ENCODE peak calls at places on chromosomes 5 and 9, in seven cellular contexts. One of them, this sample, is unnamed. For H3K79me1, the result is how much of the 10 kb centered on the place peaks cover.

GRCh38 chr5:107219993-107220392 is 450.7 kb downstream of the EFNA5 start:
- DNase-seq in trophoblast cell: no peak
- DNase-seq in IMR-90: no peak
- DNase-seq in neuronal stem cell: no peak
- DNase-seq in H1: no peak
- DNase-seq in mesenchymal stem cell: no peak
- DNase-seq in mesendoderm: no peak
- DNase-seq in this sample: no peak

GRCh38 chr5:1544294-1545010 is 20.7 kb upstream of the LPCAT1 start:
- DNase-seq in IMR-90: no peak
- DNase-seq in H1: no peak
- DNase-seq in mesenchymal stem cell: no peak
- DNase-seq in neuronal stem cell: no peak
- DNase-seq in trophoblast cell: no peak
- DNase-seq in mesendoderm: no peak
- DNase-seq in this sample: no peak

GRCh38 chr5:150661821-150662596 is 958 bp downstream of the MYOZ3 start:
- DNase-seq in H1: no peak
- DNase-seq in mesendoderm: no peak
- DNase-seq in IMR-90: no peak
- DNase-seq in neuronal stem cell: no peak
- DNase-seq in trophoblast cell: no peak
- DNase-seq in mesenchymal stem cell: no peak
- DNase-seq in this sample: no peak

GRCh38 chr9:6054280-6055099 is 39.1 kb upstream of the RANBP6 start:
- DNase-seq in mesenchymal stem cell: peak
- DNase-seq in mesendoderm: peak
- DNase-seq in IMR-90: peak
- DNase-seq in trophoblast cell: peak
- DNase-seq in H1: peak
- DNase-seq in neuronal stem cell: peak
- DNase-seq in this sample: peak

GRCh38 chr9:2583308-2584013 is 38.1 kb upstream of the VLDLR start:
- DNase-seq in trophoblast cell: no peak
- DNase-seq in H1: no peak
- DNase-seq in neuronal stem cell: no peak
- DNase-seq in IMR-90: no peak
- DNase-seq in mesendoderm: no peak
- DNase-seq in mesenchymal stem cell: no peak
- DNase-seq in this sample: no peak

GRCh38 chr9:134307223-134307600 is 19.0 kb upstream of the RXRA start:
- DNase-seq in mesendoderm: no peak
- DNase-seq in H1: no peak
- DNase-seq in trophoblast cell: no peak
- DNase-seq in IMR-90: no peak
- DNase-seq in mesenchymal stem cell: no peak
- DNase-seq in neuronal stem cell: no peak
- DNase-seq in this sample: no peak

GRCh38 chr9:22055090-22055489 is 46.0 kb upstream of the CDKN2B start:
- DNase-seq in H1: no peak
- DNase-seq in mesendoderm: no peak
- DNase-seq in mesenchymal stem cell: no peak
- DNase-seq in IMR-90: peak
- DNase-seq in neuronal stem cell: no peak
- DNase-seq in trophoblast cell: peak
- DNase-seq in this sample: no peak

GRCh38 chr5:56080375-56081052 is 85.8 kb upstream of the IL6ST start:
- DNase-seq in IMR-90: no peak
- DNase-seq in mesendoderm: no peak
- DNase-seq in trophoblast cell: no peak
- DNase-seq in neuronal stem cell: no peak
- DNase-seq in H1: no peak
- DNase-seq in mesenchymal stem cell: no peak
- DNase-seq in this sample: no peak

DNA sequence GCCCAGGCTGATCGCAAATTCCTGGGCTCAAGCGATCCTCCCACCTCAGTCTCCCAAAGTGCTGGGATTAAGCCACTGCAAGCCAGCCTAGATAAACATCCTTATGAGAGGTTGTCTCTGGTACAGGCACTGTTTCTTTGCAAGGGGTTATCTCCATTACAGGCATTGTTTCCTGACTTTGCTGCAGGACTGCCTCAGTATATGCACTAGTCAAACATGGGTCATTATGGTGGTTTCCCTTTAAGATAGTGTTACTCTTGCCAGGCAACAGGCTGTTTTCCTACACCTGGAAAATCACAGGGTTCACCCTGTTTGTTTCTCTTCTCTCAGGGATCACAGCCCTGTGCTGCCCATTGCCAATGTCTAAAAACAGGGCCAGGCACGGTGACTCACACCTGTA is 7.8 kb upstream of the CLTB start:
- DNase-seq in mesenchymal stem cell: no peak
- DNase-seq in H1: no peak
- DNase-seq in mesendoderm: no peak
- DNase-seq in neuronal stem cell: no peak
- DNase-seq in IMR-90: no peak
- DNase-seq in trophoblast cell: peak
- DNase-seq in this sample: no peak
- H2BK5ac ChIP-seq in mesenchymal stem cell: no peak
- H2BK5ac ChIP-seq in H1: no peak
- H2BK5ac ChIP-seq in mesendoderm: no peak
- H2BK5ac ChIP-seq in neuronal stem cell: no peak
- H2BK5ac ChIP-seq in IMR-90: no peak
- H2BK5ac ChIP-seq in trophoblast cell: no peak
- H2BK5ac ChIP-seq in this sample: no peak

DNA sequence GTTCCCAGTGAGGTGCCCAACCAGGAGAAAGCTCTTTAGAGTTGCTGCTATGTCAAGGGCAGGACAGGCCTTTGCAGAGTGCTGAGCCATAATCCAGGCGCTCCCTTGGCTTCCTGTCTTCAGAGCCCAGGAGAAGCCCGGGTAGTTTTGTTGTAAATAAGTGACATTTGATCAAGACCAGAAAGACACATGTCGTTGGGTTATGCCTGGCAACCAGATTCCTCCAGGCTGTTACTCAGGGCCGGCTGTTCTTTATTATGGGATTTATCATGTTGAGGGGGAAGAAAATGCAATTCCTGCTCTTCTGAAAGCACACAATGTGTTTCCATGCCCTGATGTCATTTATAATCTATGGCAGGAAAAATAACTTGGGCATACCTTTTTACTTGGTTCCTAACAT is 39.3 kb upstream of the SEMA4D start:
- DNase-seq in H1: no peak
- DNase-seq in trophoblast cell: no peak
- DNase-seq in mesenchymal stem cell: no peak
- DNase-seq in neuronal stem cell: no peak
- DNase-seq in IMR-90: no peak
- DNase-seq in mesendoderm: no peak
- DNase-seq in this sample: no peak
- H3K79me1 ChIP-seq in H1: under half
- H3K79me1 ChIP-seq in trophoblast cell: under half
- H3K79me1 ChIP-seq in mesenchymal stem cell: under half
- H3K79me1 ChIP-seq in neuronal stem cell: under half
- H3K79me1 ChIP-seq in IMR-90: under half
- H3K79me1 ChIP-seq in mesendoderm: under half
- H3K79me1 ChIP-seq in this sample: under half

DNA sequence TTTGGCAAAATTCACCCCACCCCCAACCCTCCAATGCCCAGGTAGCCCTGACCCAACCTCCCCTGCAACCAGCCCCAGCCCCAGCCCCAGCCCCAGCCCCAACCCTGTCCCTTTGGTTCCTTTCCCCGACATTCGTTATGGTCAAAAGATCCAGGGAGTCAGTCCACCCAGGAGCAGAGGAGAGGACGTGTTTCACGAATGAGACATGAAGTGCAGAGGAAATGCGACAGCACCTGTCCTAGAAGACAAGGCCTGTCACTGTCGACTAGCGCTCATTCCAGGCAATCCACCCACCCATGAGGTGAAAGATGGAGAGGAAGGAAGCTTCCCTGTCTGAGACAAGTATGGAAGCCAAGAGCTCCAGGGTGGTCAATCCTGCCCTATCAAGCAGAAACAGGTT is 485.0 kb downstream of the SPATA31A7 start:
- DNase-seq in neuronal stem cell: no peak
- DNase-seq in trophoblast cell: no peak
- DNase-seq in mesenchymal stem cell: no peak
- DNase-seq in mesendoderm: no peak
- DNase-seq in H1: no peak
- DNase-seq in IMR-90: no peak
- DNase-seq in this sample: no peak
- H2BK5ac ChIP-seq in neuronal stem cell: no peak
- H2BK5ac ChIP-seq in trophoblast cell: no peak
- H2BK5ac ChIP-seq in mesenchymal stem cell: no peak
- H2BK5ac ChIP-seq in mesendoderm: no peak
- H2BK5ac ChIP-seq in H1: no peak
- H2BK5ac ChIP-seq in IMR-90: no peak
- H2BK5ac ChIP-seq in this sample: no peak

DNA sequence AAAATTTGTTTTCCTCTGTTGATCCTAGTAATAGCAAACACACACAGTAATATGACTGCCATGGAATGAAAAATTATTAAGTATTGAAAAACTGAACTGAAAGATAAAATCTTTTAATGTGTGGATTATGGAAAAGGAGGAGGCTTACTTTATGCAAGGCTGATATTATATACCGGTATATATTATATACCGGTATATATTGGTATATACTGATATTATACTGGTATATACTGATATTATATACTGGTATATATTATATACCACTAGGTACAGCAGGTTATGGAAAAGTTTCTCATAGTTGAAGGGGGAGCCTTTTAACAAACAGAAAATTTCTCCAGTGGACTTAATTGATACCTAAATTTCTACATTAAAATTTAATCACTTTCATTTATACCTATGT is 181.4 kb downstream of the SH3GL2 start:
- DNase-seq in mesendoderm: no peak
- DNase-seq in neuronal stem cell: no peak
- DNase-seq in H1: no peak
- DNase-seq in mesenchymal stem cell: no peak
- DNase-seq in trophoblast cell: no peak
- DNase-seq in IMR-90: no peak
- DNase-seq in this sample: no peak
- H3K79me1 ChIP-seq in mesendoderm: under half
- H3K79me1 ChIP-seq in neuronal stem cell: under half
- H3K79me1 ChIP-seq in H1: under half
- H3K79me1 ChIP-seq in mesenchymal stem cell: under half
- H3K79me1 ChIP-seq in trophoblast cell: under half
- H3K79me1 ChIP-seq in IMR-90: under half
- H3K79me1 ChIP-seq in this sample: under half

DNA sequence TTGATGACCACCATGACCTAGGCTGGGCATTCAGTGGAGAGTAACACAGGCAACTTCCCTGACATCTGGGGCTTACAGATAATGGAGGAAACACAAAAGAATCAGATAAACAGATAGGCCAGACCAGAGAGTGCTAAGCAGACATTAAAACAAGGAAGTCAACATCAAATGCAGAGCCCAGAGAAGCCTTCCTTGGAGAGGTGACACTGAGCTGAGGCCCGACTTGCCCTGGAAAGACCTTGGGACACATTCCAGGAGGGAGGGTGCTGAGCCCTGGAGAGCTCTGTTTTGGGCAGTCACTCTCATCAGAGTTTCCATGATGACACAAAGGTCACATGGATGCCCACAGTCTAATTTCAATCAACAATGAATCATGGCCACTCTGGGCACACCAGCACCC is 31.9 kb upstream of the C5orf58 start:
- DNase-seq in trophoblast cell: no peak
- DNase-seq in IMR-90: no peak
- DNase-seq in H1: no peak
- DNase-seq in mesendoderm: peak
- DNase-seq in mesenchymal stem cell: no peak
- DNase-seq in neuronal stem cell: no peak
- DNase-seq in this sample: no peak
- H2BK5ac ChIP-seq in trophoblast cell: no peak
- H2BK5ac ChIP-seq in IMR-90: no peak
- H2BK5ac ChIP-seq in H1: no peak
- H2BK5ac ChIP-seq in mesendoderm: no peak
- H2BK5ac ChIP-seq in mesenchymal stem cell: no peak
- H2BK5ac ChIP-seq in neuronal stem cell: no peak
- H2BK5ac ChIP-seq in this sample: no peak

DNA sequence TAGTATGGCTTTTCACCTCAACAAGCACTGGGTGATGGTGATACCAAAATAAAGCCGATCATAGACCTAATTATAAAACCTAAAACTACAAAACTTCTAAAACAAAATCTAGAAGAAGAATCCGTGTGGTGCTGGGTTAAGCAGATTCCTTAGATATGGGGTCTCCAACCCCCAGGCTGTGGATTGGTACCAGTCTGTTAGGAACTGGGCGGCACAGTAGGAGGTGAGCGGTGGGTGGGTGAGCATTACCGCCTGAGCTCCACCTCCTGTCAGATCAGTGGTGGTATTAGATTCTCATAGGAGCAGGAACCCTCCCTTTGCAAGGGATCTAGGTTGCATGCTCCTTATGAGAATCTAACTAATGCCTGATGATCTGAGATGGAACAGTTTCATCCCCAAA is 33.2 kb downstream of the MRPS27 start:
- DNase-seq in neuronal stem cell: no peak
- DNase-seq in trophoblast cell: no peak
- DNase-seq in mesenchymal stem cell: no peak
- DNase-seq in mesendoderm: no peak
- DNase-seq in IMR-90: no peak
- DNase-seq in H1: no peak
- DNase-seq in this sample: no peak
- H3K79me1 ChIP-seq in neuronal stem cell: under half
- H3K79me1 ChIP-seq in trophoblast cell: under half
- H3K79me1 ChIP-seq in mesenchymal stem cell: under half
- H3K79me1 ChIP-seq in mesendoderm: under half
- H3K79me1 ChIP-seq in IMR-90: under half
- H3K79me1 ChIP-seq in H1: under half
- H3K79me1 ChIP-seq in this sample: under half

GRCh38 chr5:78661691-78662090 is 13.1 kb upstream of the LHFPL2 start:
- DNase-seq in neuronal stem cell: no peak
- DNase-seq in IMR-90: no peak
- DNase-seq in mesendoderm: no peak
- DNase-seq in mesenchymal stem cell: no peak
- DNase-seq in H1: no peak
- DNase-seq in trophoblast cell: no peak
- DNase-seq in this sample: no peak

GRCh38 chr5:78659714-78660113 is 11.1 kb upstream of the LHFPL2 start:
- DNase-seq in neuronal stem cell: no peak
- DNase-seq in mesendoderm: no peak
- DNase-seq in trophoblast cell: peak
- DNase-seq in mesenchymal stem cell: no peak
- DNase-seq in H1: no peak
- DNase-seq in IMR-90: peak
- DNase-seq in this sample: no peak

GRCh38 chr5:78660401-78660800 is 11.8 kb upstream of the LHFPL2 start:
- DNase-seq in neuronal stem cell: no peak
- DNase-seq in mesendoderm: no peak
- DNase-seq in mesenchymal stem cell: no peak
- DNase-seq in H1: no peak
- DNase-seq in IMR-90: no peak
- DNase-seq in trophoblast cell: no peak
- DNase-seq in this sample: no peak

GRCh38 chr5:78662323-78662722 is 13.8 kb upstream of the LHFPL2 start:
- DNase-seq in neuronal stem cell: no peak
- DNase-seq in trophoblast cell: no peak
- DNase-seq in mesendoderm: no peak
- DNase-seq in IMR-90: no peak
- DNase-seq in mesenchymal stem cell: no peak
- DNase-seq in H1: no peak
- DNase-seq in this sample: no peak

DNA sequence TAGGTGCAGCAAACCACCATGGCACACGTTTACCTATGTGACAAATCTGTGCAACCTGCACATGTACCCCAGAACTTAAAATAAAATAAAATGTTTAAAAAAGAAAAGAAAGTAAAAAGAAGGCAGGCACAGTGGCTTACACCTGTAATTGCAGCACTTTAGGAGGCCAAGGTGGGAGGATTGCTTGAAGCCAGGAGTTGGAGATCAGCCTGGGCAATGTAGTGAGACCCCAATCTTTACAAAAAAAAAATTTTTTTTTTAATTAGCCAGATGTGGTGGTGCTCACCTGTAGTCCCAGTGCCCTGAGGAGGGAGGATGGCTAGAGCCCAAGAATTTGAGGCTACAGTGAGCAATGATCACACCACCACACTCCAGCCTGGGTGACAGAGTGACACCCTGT is 12.5 kb upstream of the LHFPL2 start:
- DNase-seq in mesendoderm: no peak
- DNase-seq in mesenchymal stem cell: no peak
- DNase-seq in IMR-90: no peak
- DNase-seq in neuronal stem cell: no peak
- DNase-seq in trophoblast cell: no peak
- DNase-seq in H1: no peak
- DNase-seq in this sample: no peak
- H2BK5ac ChIP-seq in mesendoderm: no peak
- H2BK5ac ChIP-seq in mesenchymal stem cell: no peak
- H2BK5ac ChIP-seq in IMR-90: no peak
- H2BK5ac ChIP-seq in neuronal stem cell: no peak
- H2BK5ac ChIP-seq in trophoblast cell: no peak
- H2BK5ac ChIP-seq in H1: no peak
- H2BK5ac ChIP-seq in this sample: no peak

This sample was measured in H9.